ENCODE peak calls at places on chromosomes 1 and 21, in six cellular contexts. One of them, this sample, is unnamed.

GRCh38 chr21:45992311-45993209 is 11.0 kb downstream of the COL6A1 start:
- DNase-seq in naive thymus-derived CD4-positive, alpha-beta T cell: no peak
- DNase-seq in T-helper 9 cell: no peak
- DNase-seq in SK-N-SH: no peak
- DNase-seq in stimulated activated CD8-positive, alpha-beta memory T cell treated with anti-CD3 and anti-CD28 coated beads, Interleukin-7, amount 100 ng/mL, for 1 hour: no peak
- DNase-seq in lower leg skin: peak
- DNase-seq in this sample: no peak

GRCh38 chr1:150553392-150554085 is 4.3 kb downstream of the ADAMTSL4 start:
- DNase-seq in SK-N-SH: no peak
- DNase-seq in stimulated activated CD8-positive, alpha-beta memory T cell treated with anti-CD3 and anti-CD28 coated beads, Interleukin-7, amount 100 ng/mL, for 1 hour: no peak
- DNase-seq in lower leg skin: no peak
- DNase-seq in T-helper 9 cell: no peak
- DNase-seq in naive thymus-derived CD4-positive, alpha-beta T cell: no peak
- DNase-seq in this sample: no peak

GRCh38 chr21:35475006-35475405 is 425.9 kb upstream of the RUNX1 start:
- DNase-seq in stimulated activated CD8-positive, alpha-beta memory T cell treated with anti-CD3 and anti-CD28 coated beads, Interleukin-7, amount 100 ng/mL, for 1 hour: no peak
- DNase-seq in lower leg skin: peak
- DNase-seq in naive thymus-derived CD4-positive, alpha-beta T cell: no peak
- DNase-seq in SK-N-SH: no peak
- DNase-seq in T-helper 9 cell: no peak
- DNase-seq in this sample: no peak

GRCh38 chr1:201450721-201451291 is 18.2 kb downstream of the PHLDA3 start:
- DNase-seq in lower leg skin: no peak
- DNase-seq in SK-N-SH: peak
- DNase-seq in T-helper 9 cell: no peak
- DNase-seq in stimulated activated CD8-positive, alpha-beta memory T cell treated with anti-CD3 and anti-CD28 coated beads, Interleukin-7, amount 100 ng/mL, for 1 hour: no peak
- DNase-seq in naive thymus-derived CD4-positive, alpha-beta T cell: no peak
- DNase-seq in this sample: no peak

GRCh38 chr1:151401125-151401788 is 1.9 kb downstream of the PSMB4 start:
- DNase-seq in SK-N-SH: no peak
- DNase-seq in lower leg skin: no peak
- DNase-seq in T-helper 9 cell: no peak
- DNase-seq in naive thymus-derived CD4-positive, alpha-beta T cell: no peak
- DNase-seq in stimulated activated CD8-positive, alpha-beta memory T cell treated with anti-CD3 and anti-CD28 coated beads, Interleukin-7, amount 100 ng/mL, for 1 hour: no peak
- DNase-seq in this sample: no peak

GRCh38 chr21:42855937-42856335 is 23.4 kb downstream of the WDR4 start:
- DNase-seq in SK-N-SH: no peak
- DNase-seq in lower leg skin: no peak
- DNase-seq in naive thymus-derived CD4-positive, alpha-beta T cell: no peak
- DNase-seq in stimulated activated CD8-positive, alpha-beta memory T cell treated with anti-CD3 and anti-CD28 coated beads, Interleukin-7, amount 100 ng/mL, for 1 hour: no peak
- DNase-seq in T-helper 9 cell: no peak
- DNase-seq in this sample: no peak

GRCh38 chr1:162189345-162189744 is 119.9 kb downstream of the NOS1AP start:
- DNase-seq in lower leg skin: no peak
- DNase-seq in SK-N-SH: no peak
- DNase-seq in naive thymus-derived CD4-positive, alpha-beta T cell: no peak
- DNase-seq in T-helper 9 cell: no peak
- DNase-seq in stimulated activated CD8-positive, alpha-beta memory T cell treated with anti-CD3 and anti-CD28 coated beads, Interleukin-7, amount 100 ng/mL, for 1 hour: no peak
- DNase-seq in this sample: no peak

GRCh38 chr1:59107516-59107915 is 189.4 kb upstream of the FGGY start:
- DNase-seq in lower leg skin: peak
- DNase-seq in T-helper 9 cell: no peak
- DNase-seq in naive thymus-derived CD4-positive, alpha-beta T cell: no peak
- DNase-seq in stimulated activated CD8-positive, alpha-beta memory T cell treated with anti-CD3 and anti-CD28 coated beads, Interleukin-7, amount 100 ng/mL, for 1 hour: no peak
- DNase-seq in SK-N-SH: no peak
- DNase-seq in this sample: no peak

GRCh38 chr1:32907435-32907834 is 6.2 kb upstream of the TMEM54 start:
- DNase-seq in naive thymus-derived CD4-positive, alpha-beta T cell: no peak
- DNase-seq in T-helper 9 cell: no peak
- DNase-seq in SK-N-SH: peak
- DNase-seq in stimulated activated CD8-positive, alpha-beta memory T cell treated with anti-CD3 and anti-CD28 coated beads, Interleukin-7, amount 100 ng/mL, for 1 hour: no peak
- DNase-seq in lower leg skin: no peak
- DNase-seq in this sample: no peak

GRCh38 chr1:53672243-53672642 is 66.7 kb downstream of the GLIS1 start:
- DNase-seq in T-helper 9 cell: no peak
- DNase-seq in lower leg skin: no peak
- DNase-seq in naive thymus-derived CD4-positive, alpha-beta T cell: no peak
- DNase-seq in SK-N-SH: no peak
- DNase-seq in stimulated activated CD8-positive, alpha-beta memory T cell treated with anti-CD3 and anti-CD28 coated beads, Interleukin-7, amount 100 ng/mL, for 1 hour: no peak
- DNase-seq in this sample: no peak

This sample was measured in activated effector memory CD4-positive, alpha-beta T cell treated with Interleukin-2 at 50 U/mL for 16 hours.